ENCODE peak calls at places on chromosome 7, in four cellular contexts. Z is HepG2, V is K562, C is GM12878. H is an unnamed sample.

GRCh38 chr7:155383756-155384491 is 74.0 kb upstream of the EN2 start:
- DNase-seq in C (no peak), V (no peak), Z (peak), H (no peak)

GRCh38 chr7:22350466-22351328 is 6.3 kb downstream of the RAPGEF5 start:
- DNase-seq in V (peak), C (peak), Z (peak), H (no peak)

GRCh38 chr7:142523821-142524460 is 225.3 kb upstream of the PRSS1 start:
- DNase-seq in V (no peak), Z (no peak), C (no peak), H (no peak)

GRCh38 chr7:51705701-51706100 is 389.1 kb upstream of the COBL start:
- DNase-seq in Z (no peak), C (no peak), V (no peak), H (no peak)

GRCh38 chr7:150986099-150986512 is 4.7 kb upstream of the NOS3 start:
- DNase-seq in Z (no peak), C (no peak), V (peak), H (peak)

GRCh38 chr7:128036226-128036940 is 5.1 kb upstream of the LRRC4 start:
- DNase-seq in Z (no peak), V (no peak), C (peak), H (no peak)

GRCh38 chr7:102279537-102280400 is 6.9 kb upstream of the SH2B2 start:
- DNase-seq in Z (peak), V (peak), C (no peak), H (peak)

GRCh38 chr7:5591547-5591899 is 167.9 kb upstream of the TNRC18 start:
- DNase-seq in C (no peak), Z (peak), V (peak), H (no peak)

GRCh38 chr7:134957005-134957404 is 29.3 kb upstream of the AGBL3 start:
- DNase-seq in V (no peak), Z (no peak), C (no peak), H (no peak)

GRCh38 chr7:31003097-31003496 is 39.3 kb downstream of the GHRHR start:
- DNase-seq in Z (no peak), C (no peak), V (no peak), H (no peak)

GRCh38 chr7:17153571-17153970 is 144.9 kb upstream of the AHR start:
- DNase-seq in V (no peak), C (no peak), Z (no peak), H (no peak)

GRCh38 chr7:23514755-23515154 is 17.0 kb downstream of the TRA2A start:
- DNase-seq in Z (no peak), C (no peak), V (no peak), H (no peak)

GRCh38 chr7:55133630-55134392 is 115.0 kb downstream of the EGFR start:
- DNase-seq in C (no peak), Z (peak), V (peak), H (no peak)

GRCh38 chr7:19020711-19021110 is 96.7 kb downstream of the TWIST1 start:
- DNase-seq in Z (no peak), C (no peak), V (no peak), H (no peak)

GRCh38 chr7:51471199-51472016 is 154.8 kb upstream of the COBL start:
- DNase-seq in C (no peak), V (no peak), Z (no peak), H (no peak)

GRCh38 chr7:47446871-47447466 is 134.9 kb downstream of the TNS3 start:
- DNase-seq in Z (peak), V (no peak), C (no peak), H (no peak)

GRCh38 chr7:149209518-149210269 is 14.3 kb downstream of the ZNF282 start:
- DNase-seq in C (no peak), Z (peak), V (peak), H (peak)

GRCh38 chr7:80950550-80950967 is 31.7 kb upstream of the SEMA3C start:
- DNase-seq in Z (no peak), V (no peak), C (no peak), H (no peak)

GRCh38 chr7:81190997-81191747 is 272.3 kb upstream of the SEMA3C start:
- DNase-seq in Z (peak), C (no peak), V (no peak), H (no peak)

GRCh38 chr7:22943997-22944396 is 69.9 kb downstream of the HYCC1 start:
- DNase-seq in C (no peak), V (no peak), Z (no peak), H (no peak)

GRCh38 chr7:57204411-57204811 is 72.2 kb upstream of the ZNF479 start:
- DNase-seq in V (no peak), C (no peak), Z (no peak), H (no peak)

GRCh38 chr7:74405899-74406512 is 47.7 kb upstream of the GTF2IRD1 start:
- DNase-seq in C (no peak), V (no peak), Z (no peak), H (no peak)

GRCh38 chr7:78607099-78607498 is 808.5 kb downstream of the PHTF2 start:
- DNase-seq in C (no peak), V (no peak), Z (no peak), H (peak)

GRCh38 chr7:101240226-101241014 is 2.8 kb upstream of the CLDN15 start:
- DNase-seq in Z (no peak), C (no peak), V (peak), H (no peak)

GRCh38 chr7:42350801-42351200 is 113.8 kb upstream of the GLI3 start:
- DNase-seq in V (no peak), Z (no peak), C (no peak), H (no peak)

GRCh38 chr7:5636446-5636835 is 145.0 kb downstream of the RNF216 start:
- DNase-seq in Z (peak), C (no peak), V (no peak), H (no peak)

GRCh38 chr7:40571796-40572195 is 437.0 kb downstream of the SUGCT start:
- DNase-seq in C (no peak), V (no peak), Z (no peak), H (no peak)

DNA sequence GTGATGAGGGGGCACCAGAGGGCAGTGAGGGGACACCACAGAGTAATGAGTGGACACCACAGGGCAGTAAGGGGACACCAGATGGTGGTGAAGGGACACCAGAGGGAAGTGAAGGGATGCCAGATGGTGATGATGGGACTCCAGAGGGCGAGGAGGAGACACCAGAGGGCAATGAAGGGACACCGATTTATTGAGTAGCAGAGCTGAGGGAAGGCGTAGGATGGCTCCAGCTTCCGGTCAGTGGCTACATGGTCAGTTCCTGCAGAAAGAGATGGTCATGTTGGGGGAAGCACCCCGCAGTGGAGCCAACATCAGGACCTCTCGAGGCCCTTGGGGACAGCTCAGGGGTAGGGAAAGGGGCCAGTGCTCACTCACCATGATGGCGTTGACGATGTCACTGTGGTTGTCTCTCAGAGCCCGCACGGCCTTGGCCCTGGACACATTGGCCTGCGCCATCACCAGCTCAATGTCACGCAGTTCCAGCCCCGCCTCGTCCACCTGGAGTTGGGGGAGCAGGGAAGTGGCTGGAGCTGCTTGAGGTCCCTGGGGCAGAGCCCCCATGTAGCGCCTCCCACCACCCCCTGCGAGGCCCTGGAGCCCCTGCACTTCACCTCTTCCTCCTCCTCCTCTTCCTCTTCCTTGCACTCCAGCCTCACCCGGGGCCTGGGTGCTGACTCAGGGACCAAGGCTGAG is 8.4 kb downstream of the NACAD start:
- DNase-seq in C (no peak), V (no peak), Z (no peak), H (no peak)
- TF ChIP-seq FOXK2 in C (no peak), V (no peak), Z (no peak), H (no peak)

DNA sequence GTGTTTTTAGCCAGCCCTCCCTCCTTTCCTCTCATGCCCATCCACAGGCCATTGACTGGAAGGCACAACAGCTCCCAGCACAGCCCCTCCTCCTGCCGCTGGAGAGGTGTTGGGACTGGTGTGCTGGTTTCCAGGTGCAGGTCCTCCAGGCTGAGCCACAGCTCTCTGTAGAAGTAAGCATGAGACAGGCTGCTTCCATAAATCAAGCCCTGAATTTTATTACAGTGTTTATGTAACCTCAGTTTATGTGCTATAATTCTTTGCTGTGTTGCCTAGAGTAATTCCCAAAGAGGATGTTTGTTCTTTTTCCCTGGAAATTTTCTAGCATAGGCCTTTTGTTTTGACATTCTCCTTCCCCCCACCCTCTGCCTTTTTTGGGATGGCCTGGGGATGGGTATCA is 445.8 kb downstream of the AUTS2 start:
- DNase-seq in Z (no peak), V (no peak), C (no peak), H (peak)
- TF ChIP-seq BHLHE40 in Z (no peak), V (no peak), C (no peak), H (no peak)

DNA sequence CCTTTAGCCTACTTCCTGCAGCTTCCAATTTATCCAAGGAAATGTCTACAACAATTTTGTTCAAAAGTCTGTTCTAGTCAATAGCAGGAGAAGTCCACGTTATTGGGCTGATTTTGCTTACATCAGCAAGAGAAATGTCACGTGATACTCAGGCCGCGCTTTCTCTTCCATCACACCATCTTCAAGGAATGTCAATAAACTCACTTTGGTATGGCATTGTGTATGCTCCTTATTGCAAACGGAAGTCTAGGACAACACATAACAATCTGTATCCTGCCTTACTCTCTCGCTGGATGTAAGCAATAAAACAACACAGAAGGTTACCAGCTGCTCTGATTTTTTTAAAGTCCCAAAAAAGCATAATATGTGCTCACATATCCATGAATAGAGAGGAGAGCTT is 17.1 kb upstream of the STK17A start:
- DNase-seq in C (no peak), V (no peak), Z (no peak), H (no peak)
- TF ChIP-seq FOXK2 in C (no peak), V (no peak), Z (no peak), H (no peak)

DNA sequence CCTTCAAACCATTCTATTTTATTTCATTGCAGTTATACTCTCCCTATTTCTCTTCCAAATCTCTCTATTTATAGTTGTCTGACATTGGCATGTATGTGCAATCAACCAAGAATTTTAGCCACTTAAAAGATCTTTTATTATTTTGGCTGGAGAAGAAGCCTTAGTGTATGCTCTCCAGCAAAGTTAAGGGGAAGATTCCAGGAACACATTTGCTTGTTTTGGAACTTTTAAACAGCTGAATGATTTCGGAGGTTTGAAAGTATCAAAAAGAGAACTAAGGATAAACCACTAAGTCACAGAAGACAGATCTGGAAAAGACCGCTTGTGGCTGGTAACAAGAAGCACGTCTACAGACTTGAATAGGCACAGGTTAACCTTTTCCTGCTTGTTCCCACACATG is 182.2 kb upstream of the FZD1 start:
- DNase-seq in V (no peak), Z (no peak), C (no peak), H (no peak)
- TF ChIP-seq BHLHE40 in V (no peak), Z (no peak), C (no peak), H (no peak)

GRCh38 chr7:20157456-20157855 is 59.7 kb downstream of the MACC1 start:
- DNase-seq in Z (no peak), V (no peak), C (no peak), H (no peak)

GRCh38 chr7:20152511-20152910 is 64.7 kb downstream of the MACC1 start:
- DNase-seq in C (no peak), V (no peak), Z (no peak), H (no peak)

GRCh38 chr7:20153567-20153966 is 63.6 kb downstream of the MACC1 start:
- DNase-seq in V (no peak), C (no peak), Z (no peak), H (no peak)

GRCh38 chr7:20153999-20154398 is 63.2 kb downstream of the MACC1 start:
- DNase-seq in C (no peak), Z (no peak), V (no peak), H (no peak)

DNA sequence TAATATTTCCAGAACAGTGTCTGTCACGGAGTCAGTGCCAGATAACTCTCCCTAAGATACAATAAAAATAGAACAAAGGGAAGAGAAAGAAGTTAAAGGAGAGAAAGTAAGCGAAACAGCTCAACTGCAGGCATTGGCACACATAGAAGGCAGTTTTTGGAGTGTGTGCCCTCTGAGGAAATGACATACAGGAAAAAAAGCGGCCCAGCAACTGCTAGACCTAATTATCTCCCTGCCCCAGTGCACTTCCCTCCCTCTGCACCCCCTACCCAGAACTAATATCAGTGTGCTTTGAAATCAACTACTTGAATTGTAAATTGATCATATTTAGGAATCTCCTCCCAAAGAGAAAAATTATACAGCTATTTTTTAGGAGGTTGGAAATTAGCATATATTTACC is 65.1 kb downstream of the MACC1 start:
- DNase-seq in Z (no peak), V (no peak), C (no peak), H (no peak)
- TF ChIP-seq FOXK2 in Z (no peak), V (no peak), C (no peak), H (no peak)

DNA sequence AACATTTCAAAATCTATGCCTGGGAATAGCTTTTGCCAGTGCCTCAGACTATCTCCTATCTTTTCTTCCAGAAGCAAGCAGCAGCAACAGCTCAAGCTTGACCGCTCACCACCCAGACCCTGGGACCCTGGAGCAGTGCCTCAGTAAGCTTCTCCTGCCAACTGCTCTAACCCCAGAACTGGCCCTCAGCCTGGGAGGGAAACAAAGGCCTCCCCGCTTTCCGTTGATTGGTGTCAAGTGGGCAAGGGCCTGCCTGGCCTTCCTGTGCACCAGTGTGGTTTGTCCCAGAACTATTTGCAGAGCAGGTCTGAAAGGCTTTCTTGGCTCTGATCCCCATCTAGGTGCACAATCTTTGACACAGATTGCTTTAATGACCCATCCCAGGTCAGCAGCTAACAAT is 3.3 kb upstream of the ATP6V0A4 start:
- DNase-seq in Z (no peak), V (no peak), C (no peak), H (no peak)
- TF ChIP-seq BHLHE40 in Z (no peak), V (no peak), C (no peak), H (no peak)

GRCh38 chr7:93910076-93910994 is 4.0 kb downstream of the GNGT1 start:
- DNase-seq in V (no peak), Z (no peak), C (no peak), H (no peak)
- TF ChIP-seq FOXK2 in V (no peak), Z (no peak), C (no peak), H (no peak)

GRCh38 chr7:95525503-95525902 is 39.8 kb downstream of the ASB4 start:
- DNase-seq in Z (no peak), V (no peak), C (no peak), H (no peak)
- TF ChIP-seq BHLHE40 in Z (no peak), V (no peak), C (no peak), H (no peak)

GRCh38 chr7:772392-772791 is 45.3 kb upstream of the PRKAR1B start:
- DNase-seq in Z (no peak), C (no peak), V (no peak), H (no peak)

GRCh38 chr7:772005-772294 is 44.9 kb upstream of the PRKAR1B start:
- DNase-seq in C (no peak), V (no peak), Z (no peak), H (no peak)

GRCh38 chr7:770786-771185 is 43.7 kb upstream of the PRKAR1B start:
- DNase-seq in Z (no peak), V (no peak), C (no peak), H (no peak)

GRCh38 chr7:770336-770735 is 43.3 kb upstream of the PRKAR1B start:
- DNase-seq in C (no peak), V (no peak), Z (no peak), H (no peak)

DNA sequence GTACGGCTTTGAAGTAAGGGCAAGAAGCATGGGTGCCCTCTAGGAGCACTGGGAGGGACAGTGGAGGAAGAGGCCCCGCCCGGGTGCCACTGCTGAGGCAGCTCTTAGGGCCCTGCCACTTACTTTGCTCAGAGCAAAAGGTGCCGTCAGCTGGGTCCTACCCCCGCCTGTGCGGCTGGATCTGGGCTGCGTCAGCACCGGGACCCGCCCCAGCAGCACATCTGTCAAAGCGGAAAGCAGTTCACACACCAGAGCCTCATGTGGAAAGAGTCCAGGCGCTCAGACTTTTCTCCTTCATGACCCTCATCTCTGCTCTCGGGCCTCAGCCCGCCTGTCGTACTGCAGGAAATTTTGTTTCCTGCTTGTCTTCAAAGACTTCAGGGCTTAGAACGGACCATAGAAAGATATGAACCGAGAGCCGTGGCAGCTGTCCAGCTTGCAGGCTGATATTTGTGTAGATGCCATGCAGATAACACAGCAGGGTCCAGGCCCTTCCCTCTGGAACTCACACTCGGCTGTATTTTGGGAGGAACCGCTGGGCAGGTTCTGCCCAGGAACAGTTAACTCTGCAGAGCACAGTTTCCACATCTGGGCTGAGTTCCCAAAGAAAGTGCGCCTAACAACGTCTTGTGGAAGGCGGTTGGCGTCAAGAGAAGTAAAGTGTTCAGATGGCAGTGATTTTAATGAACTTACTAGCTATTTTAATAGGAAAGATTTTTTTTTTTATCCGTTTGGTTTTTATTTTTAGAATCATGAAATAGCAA is 44.3 kb upstream of the PRKAR1B start:
- DNase-seq in V (no peak), C (no peak), Z (no peak), H (no peak)
- TF ChIP-seq FOXK2 in V (no peak), C (no peak), Z (no peak), H (no peak)

GRCh38 chr7:116150588-116150987 is 59.8 kb upstream of the TES start:
- DNase-seq in V (no peak), C (no peak), Z (no peak), H (no peak)
- TF ChIP-seq BHLHE40 in V (no peak), C (peak), Z (no peak), H (no peak)